ENCODE peak calls at places on chromosomes 12 and 14, in six cellular contexts. V is IMR-90, C is A549, U is HepG2, P is GM12878, M is K562. H is an unnamed sample.

GRCh38 chr12:13000616-13000934 is 510 bp upstream of the HEBP1 start:
- DNase-seq in P (no peak), M (no peak), C (peak), V (no peak), U (no peak), H (no peak)

GRCh38 chr12:53049582-53050318 is at the start of gene TNS2:
- DNase-seq in M (peak), C (no peak), V (peak), U (peak), P (no peak), H (no peak)

GRCh38 chr12:46024099-46024498 is 33.7 kb upstream of the SCAF11 start:
- DNase-seq in C (no peak), M (no peak), P (no peak), U (no peak), V (no peak), H (no peak)

GRCh38 chr12:105201389-105201788 is 34.6 kb downstream of the APPL2 start:
- DNase-seq in U (no peak), M (no peak), C (no peak), V (no peak), P (no peak), H (no peak)

GRCh38 chr12:100348657-100349454 is 8.0 kb upstream of the SLC17A8 start:
- DNase-seq in C (peak), V (peak), U (peak), M (no peak), P (no peak), H (peak)

GRCh38 chr12:101856030-101856429 is 21.4 kb upstream of the DRAM1 start:
- DNase-seq in U (no peak), V (no peak), P (no peak), M (no peak), C (no peak), H (no peak)

GRCh38 chr14:103832046-103832445 is 15.3 kb downstream of the PPP1R13B start:
- DNase-seq in U (no peak), C (no peak), V (no peak), P (no peak), M (no peak), H (no peak)

GRCh38 chr12:100992194-100992593 is 197.6 kb downstream of the ANO4 start:
- DNase-seq in C (no peak), V (no peak), M (no peak), U (no peak), P (no peak), H (no peak)

GRCh38 chr12:96033549-96034389 is 1.6 kb downstream of the LTA4H start:
- DNase-seq in V (no peak), M (no peak), C (no peak), U (no peak), P (no peak), H (no peak)
- TF ChIP-seq BHLHE40 in V (no peak), M (no peak), C (no peak), U (no peak), P (no peak), H (no peak)

DNA sequence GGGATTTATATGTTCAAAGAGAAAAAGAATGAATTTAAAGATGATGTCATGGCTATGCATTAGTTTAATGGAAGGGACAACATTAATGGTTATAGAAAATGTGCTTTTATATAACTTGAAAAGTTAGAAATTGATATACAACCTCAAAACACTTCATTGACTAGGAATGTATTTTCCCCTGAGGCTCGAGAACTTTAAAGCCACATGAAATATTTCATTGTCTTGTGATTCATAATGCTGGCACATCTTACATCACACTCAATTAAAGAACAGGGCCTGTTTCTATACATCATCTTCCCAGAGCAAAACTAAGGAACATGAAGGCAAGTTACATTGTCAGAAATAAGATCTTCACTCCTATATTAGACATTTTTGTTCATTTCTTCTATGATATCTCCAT is 35.2 kb upstream of the PAWR start:
- DNase-seq in P (no peak), V (peak), M (no peak), U (no peak), C (no peak), H (no peak)
- TF ChIP-seq BHLHE40 in P (no peak), V (no peak), M (no peak), U (no peak), C (no peak), H (no peak)

GRCh38 chr12:1213205-1213604 is 222.2 kb downstream of the ERC1 start:
- DNase-seq in C (no peak), U (no peak), M (no peak), V (no peak), P (no peak), H (no peak)

GRCh38 chr12:1218369-1218768 is 227.3 kb downstream of the ERC1 start:
- DNase-seq in P (no peak), M (no peak), U (no peak), C (no peak), V (no peak), H (no peak)

GRCh38 chr12:1216560-1216959 is 225.5 kb downstream of the ERC1 start:
- DNase-seq in C (no peak), V (no peak), M (no peak), U (no peak), P (no peak), H (no peak)

GRCh38 chr12:1220127-1221092 is 229.4 kb downstream of the ERC1 start:
- DNase-seq in M (no peak), V (no peak), U (peak), C (no peak), P (no peak), H (no peak)

GRCh38 chr12:1217191-1217949 is 226.3 kb downstream of the ERC1 start:
- DNase-seq in V (peak), C (no peak), P (no peak), U (no peak), M (no peak), H (no peak)
- TF ChIP-seq BHLHE40 in V (no peak), C (no peak), P (no peak), U (no peak), M (no peak), H (no peak)

GRCh38 chr12:55250944-55251343 is 6.5 kb downstream of the OR6C74 start:
- DNase-seq in V (no peak), P (no peak), U (peak), M (no peak), C (no peak), H (no peak)
- TF ChIP-seq BHLHE40 in V (no peak), P (no peak), U (no peak), M (no peak), C (no peak), H (no peak)

H was measured in HEK293T.